ENCODE peak calls at places on chromosomes 7 and 10, in nine cellular contexts. U is activated naive CD4-positive, alpha-beta T cell; D is activated effector memory CD4-positive, alpha-beta T cell treated with anti-CD3 and anti-CD28 coated beads, Interleukin-2, amount 50 U/mL, for 16 hours; Y is naive B cell; R is HFFc6; C is kidney epithelial cell; F is progenitor cell of endocrine pancreas; W is neural crest cell; J is non-pigmented ciliary epithelial cell. T is an unnamed sample.
A peak's percentile ranks its signal among the peaks of the same experiment; 100 is the strongest.

GRCh38 chr7:51251292-51251691 is 65.3 kb downstream of the COBL start:
- DNase-seq in D (no peak), J (no peak), C (no peak), W (no peak), R (no peak), F (no peak), U (no peak), Y (no peak), T (no peak)

GRCh38 chr10:79444243-79445119 is 943 bp downstream of the ZCCHC24 start:
- DNase-seq in D (peak; percentile 84), Y (peak; percentile 51), W (peak; percentile 24), J (no peak), F (no peak), R (peak; percentile 38), C (no peak), U (no peak), T (peak; percentile 43)

GRCh38 chr10:79173582-79174262 is 105.0 kb downstream of the ZMIZ1 start:
- DNase-seq in F (no peak), D (no peak), R (no peak), W (no peak), J (no peak), U (no peak), C (no peak), Y (no peak), T (no peak)

GRCh38 chr7:152076324-152076821 is 50.9 kb downstream of the GALNT11 start:
- DNase-seq in J (no peak), D (no peak), Y (no peak), C (no peak), W (peak; percentile 36), U (no peak), R (no peak), F (no peak), T (no peak)

GRCh38 chr10:131272897-131273451 is 38.5 kb downstream of the TCERG1L start:
- DNase-seq in Y (no peak), D (no peak), F (no peak), U (no peak), W (no peak), R (no peak), J (no peak), C (no peak), T (no peak)

GRCh38 chr10:93030409-93030808 is 30.2 kb upstream of the CYP26C1 start:
- DNase-seq in F (no peak), J (peak; percentile 61), D (no peak), U (no peak), Y (no peak), W (no peak), C (peak; percentile 51), R (peak; percentile 77), T (no peak)

GRCh38 chr10:1273372-1274097 is 217.3 kb downstream of the WDR37 start:
- DNase-seq in U (no peak), F (no peak), J (no peak), Y (no peak), W (no peak), D (no peak), C (no peak), R (no peak), T (no peak)

GRCh38 chr7:100091411-100092181 is 2.8 kb downstream of the COPS6 start:
- DNase-seq in U (no peak), F (no peak), R (peak; percentile 43), D (no peak), W (no peak), C (no peak), J (no peak), Y (no peak), T (no peak)